ENCODE peak calls at places on chromosome 15, in seven cellular contexts. R is cerebellar cortex; N is stimulated activated naive CD4-positive, alpha-beta T cell; I is T1000; V is CD8-positive, alpha-beta memory T cell; U is progenitor cell of endocrine pancreas; D is activated CD8-positive, alpha-beta T cell treated with anti-CD3 and anti-CD28 coated beads, Interleukin-2, amount 10 ng/mL, durations not matched to agents 7 days and 5 days. Z is an unnamed sample.

GRCh38 chr15:38354321-38354929 is 99.5 kb upstream of the FAM98B start:
- DNase-seq in D (peak; percentile 59), I (no peak), N (peak; percentile 17), V (peak; percentile 70), R (peak; percentile 74), U (peak; percentile 21), Z (no peak)

GRCh38 chr15:100125627-100126231 is 216.0 kb downstream of the ADAMTS17 start:
- DNase-seq in I (no peak), V (no peak), N (no peak), D (no peak), U (no peak), R (peak; percentile 2), Z (no peak)

GRCh38 chr15:68113273-68113672 is 59.2 kb downstream of the PIAS1 start:
- DNase-seq in N (no peak), U (no peak), D (no peak), I (no peak), R (no peak), V (no peak), Z (no peak)

GRCh38 chr15:85750807-85751730 is 43.7 kb downstream of the KLHL25 start:
- DNase-seq in N (no peak), I (no peak), V (no peak), D (no peak), R (no peak), U (no peak), Z (peak; percentile 63)

GRCh38 chr15:69704685-69705084 is 252.1 kb downstream of the RPLP1 start:
- DNase-seq in N (no peak), D (no peak), R (no peak), I (peak; percentile 38), U (no peak), V (no peak), Z (no peak)

GRCh38 chr15:37094542-37095196 is 5.7 kb downstream of the MEIS2 start:
- DNase-seq in U (no peak), I (no peak), V (no peak), R (no peak), D (no peak), N (no peak), Z (no peak)

GRCh38 chr15:37771462-37771861 is 163.0 kb upstream of the TMCO5A start:
- DNase-seq in N (no peak), V (no peak), U (no peak), R (no peak), D (no peak), I (no peak), Z (no peak)

GRCh38 chr15:91908401-91908800 is 54.9 kb downstream of the SLCO3A1 start:
- DNase-seq in D (no peak), V (no peak), N (no peak), R (no peak), I (no peak), U (no peak), Z (no peak)

GRCh38 chr15:75720787-75721461 is 8.3 kb upstream of the CSPG4 start:
- DNase-seq in R (peak; percentile 65), D (peak; percentile 45), U (no peak), N (no peak), I (no peak), V (peak; percentile 48), Z (no peak)

GRCh38 chr15:83947156-83947555 is 288.4 kb upstream of the GOLGA6L4 start:
- DNase-seq in N (no peak), U (no peak), I (no peak), R (no peak), V (no peak), D (no peak), Z (no peak)

GRCh38 chr15:23835944-23836343 is 148.8 kb upstream of the NDN start:
- DNase-seq in I (no peak), U (no peak), D (no peak), V (no peak), N (no peak), R (no peak), Z (no peak)

GRCh38 chr15:70799667-70800450 is 36.5 kb upstream of the UACA start:
- DNase-seq in N (no peak), V (no peak), I (no peak), D (no peak), U (no peak), R (no peak), Z (no peak)

GRCh38 chr15:94225616-94226015 is 5.7 kb upstream of the MCTP2 start:
- DNase-seq in I (no peak), R (no peak), D (no peak), N (no peak), U (no peak), V (no peak), Z (no peak)

GRCh38 chr15:78638658-78639314 is 2.2 kb downstream of the CHRNB4 start:
- DNase-seq in N (peak; percentile 2), I (no peak), R (peak; percentile 59), V (no peak), D (peak; percentile 54), U (peak; percentile 64), Z (peak; percentile 79)

GRCh38 chr15:68304611-68305337 is 27.2 kb downstream of the FEM1B start:
- DNase-seq in D (no peak), I (no peak), V (no peak), R (peak; percentile 24), U (no peak), N (no peak), Z (peak; percentile 62)

GRCh38 chr15:70608156-70608555 is 155.2 kb downstream of the UACA start:
- DNase-seq in D (no peak), U (no peak), N (no peak), V (no peak), R (peak; percentile 36), I (no peak), Z (no peak)

GRCh38 chr15:67142142-67143092 is 77.0 kb downstream of the SMAD3 start:
- DNase-seq in R (no peak), N (no peak), I (no peak), V (no peak), U (no peak), D (no peak), Z (no peak)

GRCh38 chr15:63599401-63600000 is 2.3 kb downstream of the FBXL22 start:
- DNase-seq in D (peak; percentile 50), I (no peak), U (no peak), R (peak; percentile 54), V (peak; percentile 57), N (peak; percentile 25), Z (no peak)

GRCh38 chr15:25787855-25788521 is 75.1 kb downstream of the ATP10A start:
- DNase-seq in R (no peak), V (no peak), U (no peak), N (no peak), I (no peak), D (no peak), Z (no peak)

GRCh38 chr15:50938525-50938924 is 30.0 kb downstream of the AP4E1 start:
- DNase-seq in N (no peak), R (no peak), V (no peak), U (no peak), D (no peak), I (no peak), Z (no peak)

GRCh38 chr15:62107561-62108110 is 40.9 kb downstream of the C2CD4A start:
- DNase-seq in I (no peak), R (no peak), U (no peak), N (no peak), V (no peak), D (no peak), Z (no peak)

Z was measured in type B pancreatic cell.